ENCODE peak calls at places on chromosome 14, in six cellular contexts. M, D, F, Y, G and N are unnamed samples.
A peak's percentile ranks its signal among the peaks of the same experiment; 100 is the strongest.

GRCh38 chr14:69880051-69880487 is 853 bp downstream of the SMOC1 start:
- DNase-seq in M (no peak), D (no peak), F (no peak), Y (no peak), G (peak; percentile 27), N (no peak)

GRCh38 chr14:100727565-100728240 is 1.0 kb downstream of the DLK1 start:
- DNase-seq in M (no peak), D (no peak), F (no peak), Y (no peak), G (no peak), N (no peak)

GRCh38 chr14:101101456-101102056 is 198.0 kb upstream of the RTL1 start:
- DNase-seq in M (no peak), D (no peak), F (peak; percentile 24), Y (no peak), G (peak; percentile 68), N (no peak)

GRCh38 chr14:50599700-50600444 is 39.9 kb downstream of the ATL1 start:
- DNase-seq in M (no peak), D (no peak), F (no peak), Y (no peak), G (peak; percentile 76), N (no peak)

GRCh38 chr14:61107148-61107641 is 126.2 kb downstream of the SLC38A6 start:
- DNase-seq in M (no peak), D (no peak), F (no peak), Y (no peak), G (no peak), N (no peak)

GRCh38 chr14:76168531-76168930 is 16.8 kb downstream of the GPATCH2L start:
- DNase-seq in M (no peak), D (no peak), F (no peak), Y (no peak), G (peak; percentile 9), N (no peak)

GRCh38 chr14:61437383-61437782 is 116.0 kb downstream of the PRKCH start:
- DNase-seq in M (no peak), D (no peak), F (no peak), Y (no peak), G (no peak), N (peak; percentile 32)

GRCh38 chr14:75196468-75196867 is 20.1 kb upstream of the TMED10 start:
- DNase-seq in M (peak; percentile 52), D (peak; percentile 71), F (no peak), Y (no peak), G (no peak), N (no peak)

GRCh38 chr14:81656811-81657210 is 123.2 kb upstream of the SEL1L start:
- DNase-seq in M (no peak), D (no peak), F (no peak), Y (no peak), G (no peak), N (no peak)

GRCh38 chr14:46401066-46401465 is 250.5 kb downstream of the RPL10L start:
- DNase-seq in M (no peak), D (no peak), F (no peak), Y (no peak), G (no peak), N (no peak)

GRCh38 chr14:84247693-84248092 is 1282.3 kb upstream of the FLRT2 start:
- DNase-seq in M (no peak), D (no peak), F (no peak), Y (no peak), G (no peak), N (no peak)

GRCh38 chr14:90546767-90547166 is 149.9 kb downstream of the CALM1 start:
- DNase-seq in M (peak; percentile 30), D (no peak), F (no peak), Y (no peak), G (no peak), N (no peak)

GRCh38 chr14:102785598-102785963 is 8.3 kb downstream of the TRAF3 start:
- DNase-seq in M (no peak), D (no peak), F (no peak), Y (no peak), G (no peak), N (no peak)

GRCh38 chr14:68819260-68819691 is 26.4 kb upstream of the ZFP36L1 start:
- DNase-seq in M (no peak), D (no peak), F (no peak), Y (no peak), G (peak; percentile 82), N (peak; percentile 97)

GRCh38 chr14:64952598-64953309 is 10.2 kb upstream of the GPX2 start:
- DNase-seq in M (no peak), D (no peak), F (no peak), Y (no peak), G (no peak), N (no peak)

GRCh38 chr14:72554994-72555608 is 338.8 kb downstream of the DPF3 start:
- DNase-seq in M (no peak), D (no peak), F (no peak), Y (no peak), G (no peak), N (no peak)

GRCh38 chr14:75303415-75303814 is 24.8 kb downstream of the FOS start:
- DNase-seq in M (peak; percentile 70), D (peak; percentile 60), F (peak; percentile 67), Y (peak; percentile 75), G (peak; percentile 54), N (peak; percentile 72)

GRCh38 chr14:66395300-66395699 is 90.9 kb upstream of the CCDC196 start:
- DNase-seq in M (no peak), D (no peak), F (no peak), Y (no peak), G (peak; percentile 12), N (peak; percentile 56)

GRCh38 chr14:75409425-75410205 is 18.2 kb upstream of the JDP2 start:
- DNase-seq in M (no peak), D (no peak), F (no peak), Y (no peak), G (no peak), N (no peak)

DNA sequence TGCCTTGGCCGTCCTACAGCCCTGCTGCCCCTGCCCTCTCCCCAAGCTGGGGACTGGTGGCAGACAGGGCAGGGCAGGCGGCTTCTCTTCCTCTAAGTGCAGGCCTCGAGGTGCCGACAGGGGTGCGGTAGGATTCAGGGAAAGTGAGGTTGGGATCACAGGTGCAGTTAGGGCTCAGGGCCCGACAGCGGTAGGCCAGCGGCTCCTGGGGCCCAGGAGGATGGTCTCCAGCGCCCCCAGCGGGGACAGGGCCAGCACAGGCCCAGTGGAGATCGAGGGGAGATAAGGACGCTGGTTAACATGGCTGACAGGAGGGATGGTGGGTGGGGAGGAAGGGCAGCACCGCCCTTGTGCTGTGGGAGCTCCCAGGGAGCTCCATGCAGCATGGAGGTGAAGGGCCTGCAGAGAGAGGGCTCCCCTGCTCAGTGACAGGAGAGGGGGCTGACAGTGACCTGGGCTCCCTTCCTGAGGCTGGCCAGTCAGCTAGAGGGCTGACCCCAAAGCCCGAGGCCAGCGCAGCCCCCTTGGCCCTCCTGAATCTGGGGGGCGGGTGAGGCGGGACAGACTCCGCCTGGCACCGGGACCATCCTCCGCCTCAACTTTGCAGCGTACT is 860 bp upstream of the CRIP1 start:
- DNase-seq in M (no peak), D (no peak), F (no peak), Y (peak; percentile 67), G (no peak), N (peak; percentile 31)
- TF ChIP-seq CTCF in M (peak; percentile 52), D (peak; percentile 45), F (no peak), Y (peak; percentile 34), G (no peak), N (no peak)

DNA sequence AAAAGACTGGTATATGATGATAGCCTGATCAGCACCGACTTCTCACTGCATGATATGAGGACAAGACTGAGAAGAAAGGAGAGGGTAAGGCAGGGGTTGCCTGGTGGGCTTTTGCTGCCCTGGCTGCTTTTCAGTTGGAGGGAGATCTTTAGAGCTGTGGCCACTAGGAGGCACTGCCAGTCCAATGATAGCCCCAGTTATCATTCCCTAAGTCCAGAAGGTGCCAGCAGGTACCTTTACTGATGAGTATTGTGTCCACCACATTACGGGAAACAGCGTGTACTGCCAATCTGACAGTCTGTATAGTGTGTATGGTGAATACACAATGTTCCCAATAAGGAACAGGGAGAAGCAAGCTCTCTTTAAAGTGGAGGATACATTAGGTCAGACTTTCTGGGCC is 55.8 kb upstream of the CCDC175 start:
- DNase-seq in M (no peak), D (no peak), F (no peak), Y (no peak), G (peak; percentile 16), N (no peak)
- TF ChIP-seq CTCF in M (peak; percentile 45), D (peak; percentile 53), F (peak; percentile 52), Y (peak; percentile 22), G (peak; percentile 75), N (peak; percentile 68)

DNA sequence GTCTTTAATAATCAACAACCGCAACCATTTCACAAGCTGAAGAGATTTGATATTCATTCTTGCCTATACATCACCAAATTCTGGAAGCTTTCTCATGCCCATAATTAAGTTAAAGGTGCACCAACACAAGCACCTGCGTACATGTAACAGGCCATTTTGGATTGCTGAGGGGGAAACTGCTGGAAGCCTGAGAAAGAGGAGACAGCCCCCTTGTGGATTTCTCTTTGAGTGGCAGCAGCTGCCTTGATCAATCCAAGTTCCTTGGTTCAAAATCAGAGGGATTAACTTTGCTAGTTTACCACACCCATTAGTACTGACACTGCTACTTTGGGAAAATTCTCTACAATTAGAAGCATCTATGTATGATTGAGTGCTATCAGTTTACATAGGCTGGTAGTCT is 321.1 kb downstream of the NOVA1 start:
- DNase-seq in M (no peak), D (no peak), F (no peak), Y (no peak), G (no peak), N (no peak)
- TF ChIP-seq CTCF in M (no peak), D (no peak), F (peak; percentile 40), Y (no peak), G (no peak), N (no peak)

GRCh38 chr14:78227466-78228077 is 57.4 kb downstream of the NRXN3 start:
- DNase-seq in M (no peak), D (no peak), F (peak; percentile 66), Y (no peak), G (peak; percentile 7), N (no peak)
- TF ChIP-seq CTCF in M (no peak), D (no peak), F (no peak), Y (no peak), G (no peak), N (no peak)

DNA sequence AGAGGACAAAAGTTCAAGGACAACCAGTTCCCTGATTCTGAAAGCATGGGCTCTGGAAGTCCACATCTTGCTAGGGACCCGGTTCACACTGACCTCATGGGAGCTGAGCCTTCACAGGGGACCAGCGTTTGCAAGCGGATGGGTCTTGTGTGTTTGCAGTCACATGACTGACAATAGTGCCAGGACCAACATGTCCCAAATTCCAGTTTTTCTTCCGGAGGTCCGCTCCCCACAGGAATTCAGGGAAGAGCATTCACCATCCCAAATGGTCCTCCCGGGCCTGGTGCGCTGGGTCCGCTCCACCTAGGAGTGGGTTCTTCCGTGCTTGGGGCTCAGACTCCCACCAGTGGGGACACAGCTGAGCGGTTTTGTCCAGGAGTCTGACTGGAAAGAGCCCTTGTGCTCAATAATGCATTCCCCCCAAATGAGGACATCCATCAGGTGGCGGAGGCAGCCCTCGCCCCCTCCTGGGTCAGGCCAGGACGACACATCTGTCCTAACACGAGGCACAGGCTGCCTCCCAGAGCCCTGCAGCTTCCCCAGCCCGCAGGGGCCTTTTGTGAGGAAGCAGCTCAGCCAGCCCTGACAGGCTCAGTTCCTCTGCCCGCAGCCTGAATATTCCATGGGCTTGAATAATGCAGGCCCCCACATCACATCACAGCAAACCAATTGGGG is 91.8 kb upstream of the BCL11B start:
- DNase-seq in M (no peak), D (peak; percentile 41), F (no peak), Y (no peak), G (no peak), N (no peak)
- TF ChIP-seq CTCF in M (no peak), D (no peak), F (no peak), Y (no peak), G (no peak), N (no peak)

GRCh38 chr14:91714805-91715204 is 17.1 kb downstream of the CATSPERB start:
- DNase-seq in M (no peak), D (no peak), F (no peak), Y (no peak), G (no peak), N (no peak)
- TF ChIP-seq CTCF in M (no peak), D (no peak), F (no peak), Y (no peak), G (no peak), N (no peak)